ENCODE peak calls at places on chromosomes 12 and 14, in five cellular contexts. T is GM12865, N is A549, Z is K562, D is endodermal cell. E is an unnamed sample.

GRCh38 chr12:126752021-126752420 is 1514.9 kb upstream of the TMEM132C start:
- DNase-seq in N (no peak), D (no peak), T (no peak), Z (no peak), E (no peak)

GRCh38 chr12:43114316-43114715 is 437.7 kb downstream of the ADAMTS20 start:
- DNase-seq in N (no peak), Z (no peak), D (no peak), T (no peak), E (no peak)

GRCh38 chr14:31194095-31194494 is 13.5 kb downstream of the HECTD1 start:
- DNase-seq in N (no peak), T (no peak), D (no peak), Z (no peak), E (peak; percentile 38)

GRCh38 chr12:32901553-32901952 is 5.0 kb upstream of the PKP2 start:
- DNase-seq in N (no peak), D (no peak), T (no peak), Z (no peak), E (no peak)

GRCh38 chr14:60317609-60318008 is 68.6 kb downstream of the PPM1A start:
- DNase-seq in T (no peak), N (no peak), Z (no peak), D (no peak), E (no peak)

GRCh38 chr12:6377667-6377994 is 2.3 kb upstream of the SCNN1A start:
- DNase-seq in D (peak; percentile 62), T (no peak), N (no peak), Z (no peak), E (no peak)

GRCh38 chr12:2098852-2099251 is 46.1 kb downstream of the CACNA1C start:
- DNase-seq in T (no peak), N (no peak), Z (no peak), D (peak; percentile 35), E (no peak)

GRCh38 chr14:96590190-96590860 is 88.1 kb downstream of the PAPOLA start:
- DNase-seq in D (peak; percentile 43), T (no peak), Z (no peak), N (no peak), E (peak; percentile 31)

GRCh38 chr14:104138891-104139459 is 588 bp downstream of the KIF26A start:
- DNase-seq in T (no peak), Z (no peak), D (peak; percentile 72), N (no peak), E (no peak)

GRCh38 chr12:25040593-25040992 is 91.7 kb upstream of the BCAT1 start:
- DNase-seq in N (no peak), Z (no peak), T (no peak), D (no peak), E (no peak)

GRCh38 chr12:51873251-51873994 is 14.5 kb upstream of the ANKRD33 start:
- DNase-seq in N (no peak), T (no peak), D (no peak), Z (no peak), E (no peak)

GRCh38 chr12:89610366-89610765 is 84.5 kb upstream of the POC1B start:
- DNase-seq in D (no peak), T (no peak), N (no peak), Z (no peak), E (no peak)

GRCh38 chr14:79585845-79586244 is 625.5 kb downstream of the DIO2 start:
- DNase-seq in D (no peak), T (no peak), Z (no peak), N (no peak), E (no peak)

GRCh38 chr12:42935756-42936155 is 346.2 kb upstream of the PRICKLE1 start:
- DNase-seq in Z (no peak), N (no peak), D (no peak), T (no peak), E (peak; percentile 11)

GRCh38 chr14:34733245-34733644 is 18.9 kb upstream of the CFL2 start:
- DNase-seq in Z (no peak), D (no peak), N (no peak), T (no peak), E (peak; percentile 10)

GRCh38 chr14:96579358-96579757 is 77.2 kb downstream of the PAPOLA start:
- DNase-seq in N (no peak), D (no peak), Z (no peak), T (no peak), E (no peak)

GRCh38 chr14:26887842-26888241 is 290.0 kb upstream of the NOVA1 start:
- DNase-seq in T (no peak), D (no peak), N (no peak), Z (no peak), E (no peak)

GRCh38 chr12:120290541-120291312 is 976 bp downstream of the RNU4-2 start:
- DNase-seq in N (peak; percentile 25), T (no peak), Z (no peak), D (peak; percentile 86), E (no peak)

GRCh38 chr12:92927436-92928116 is 1.5 kb downstream of the EEA1 start:
- DNase-seq in D (no peak), Z (peak; percentile 19), T (peak; percentile 59), N (peak; percentile 46), E (no peak)

GRCh38 chr14:55514819-55515470 is 65.1 kb upstream of the KTN1 start:
- DNase-seq in T (no peak), Z (no peak), D (no peak), N (no peak), E (peak; percentile 77)

GRCh38 chr12:91778091-91778819 is 367.4 kb downstream of the BTG1 start:
- DNase-seq in D (no peak), Z (no peak), T (peak; percentile 65), N (no peak), E (no peak)
- H3K4me3 ChIP-seq in D (no peak overlapping the region), Z (no peak overlapping the region), T (peak overlapping the region; percentile 49), N (no peak overlapping the region), E (no peak overlapping the region)

DNA sequence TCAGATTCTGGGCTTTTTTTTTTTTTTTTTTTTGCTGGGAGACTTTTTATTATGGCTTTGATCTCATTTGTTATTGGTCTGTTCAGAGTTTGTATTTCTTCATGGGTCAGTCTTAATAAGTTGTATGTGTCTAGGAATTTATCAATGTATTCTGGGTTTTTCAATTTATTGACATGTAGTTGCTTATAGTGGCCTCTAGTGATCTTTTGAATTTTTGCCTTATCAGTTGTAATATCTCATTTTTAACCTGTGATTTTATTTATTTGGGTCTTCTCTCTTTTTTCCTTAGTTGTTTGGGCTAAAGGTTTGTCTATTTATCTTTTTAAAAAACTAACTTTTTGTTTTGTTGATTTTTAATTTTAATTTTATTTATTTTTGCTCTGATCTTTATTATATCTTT is 45.5 kb downstream of the NAA30 start:
- DNase-seq in N (no peak), Z (no peak), T (no peak), D (no peak), E (no peak)
- H3K4me3 ChIP-seq in N (no peak overlapping the region), Z (no peak overlapping the region), T (no peak overlapping the region), D (no peak overlapping the region), E (no peak overlapping the region)

DNA sequence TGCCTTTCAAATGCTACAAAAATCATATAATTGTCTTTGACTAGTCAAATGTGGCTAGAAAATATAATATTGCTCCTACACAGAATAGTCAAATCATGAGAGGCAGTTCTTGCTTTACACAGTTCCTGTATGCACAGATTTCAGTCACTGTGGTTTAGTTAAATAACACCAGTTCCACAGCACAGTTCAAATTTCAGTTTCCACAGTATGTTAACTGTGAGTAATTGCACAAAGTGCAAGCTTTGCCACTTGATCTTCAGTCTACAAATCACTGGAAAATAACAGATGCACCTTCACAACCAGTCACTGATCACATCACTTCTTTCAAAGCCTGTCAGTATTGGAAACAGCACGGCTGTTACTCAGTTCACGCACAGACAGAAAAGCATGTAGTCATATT is 38.7 kb downstream of the KCNH5 start:
- DNase-seq in T (peak; percentile 2), D (no peak), Z (no peak), N (no peak), E (no peak)
- H3K4me3 ChIP-seq in T (no peak overlapping the region), D (no peak overlapping the region), Z (no peak overlapping the region), N (no peak overlapping the region), E (no peak overlapping the region)

GRCh38 chr14:22547948-22548750 is 40.9 kb downstream of the DAD1 start:
- DNase-seq in Z (no peak), D (no peak), N (no peak), T (no peak), E (no peak)

GRCh38 chr14:22547309-22547947 is 41.6 kb downstream of the DAD1 start:
- DNase-seq in D (no peak), N (no peak), T (no peak), Z (no peak), E (no peak)

GRCh38 chr14:22551597-22551982 is 37.4 kb downstream of the DAD1 start:
- DNase-seq in T (no peak), N (no peak), D (no peak), Z (no peak), E (no peak)

GRCh38 chr14:22549981-22550670 is 38.9 kb downstream of the DAD1 start:
- DNase-seq in D (no peak), Z (no peak), T (peak; percentile 94), N (no peak), E (no peak)

GRCh38 chr14:22549304-22549962 is 39.6 kb downstream of the DAD1 start:
- DNase-seq in N (no peak), Z (no peak), D (no peak), T (peak; percentile 35), E (no peak)
- H3K4me3 ChIP-seq in N (no peak overlapping the region), Z (no peak overlapping the region), D (no peak overlapping the region), T (peak overlapping the region; percentile 31), E (no peak overlapping the region)